ENCODE peak calls at places on chromosome 1, in eight cellular contexts. K is pancreas, O is HFF-Myc, C is keratinocyte, L is fibroblast of the aortic adventitia, G is AG09319, W is astrocyte of the spinal cord, D is GM12865. A is an unnamed sample.

GRCh38 chr1:70836456-70836855 is 211.2 kb downstream of the PTGER3 start:
- DNase-seq in C (no peak), G (no peak), O (no peak), K (no peak), W (no peak), L (no peak), D (no peak), A (no peak)

GRCh38 chr1:172340520-172340919 is 80.0 kb upstream of the C1orf105 start:
- DNase-seq in W (no peak), L (no peak), O (no peak), D (peak), K (no peak), G (no peak), C (no peak), A (no peak)

GRCh38 chr1:203188686-203189232 is 2.3 kb upstream of the CHI3L1 start:
- DNase-seq in C (no peak), O (no peak), D (no peak), L (no peak), W (no peak), G (no peak), K (no peak), A (no peak)

GRCh38 chr1:85495556-85495955 is 30.6 kb upstream of the DDAH1 start:
- DNase-seq in W (peak), G (no peak), L (peak), C (peak), O (no peak), K (no peak), D (no peak), A (no peak)

GRCh38 chr1:21232044-21232443 is 55.3 kb upstream of the EIF4G3 start:
- DNase-seq in L (peak), G (peak), K (peak), C (no peak), W (peak), D (peak), O (no peak), A (peak)

GRCh38 chr1:238485062-238485905 is 594.6 kb upstream of the ZP4 start:
- DNase-seq in C (no peak), L (peak), W (peak), D (no peak), G (no peak), K (no peak), O (peak), A (no peak)

GRCh38 chr1:29415156-29415830 is 179.0 kb downstream of the PTPRU start:
- DNase-seq in W (no peak), G (no peak), C (no peak), L (no peak), K (peak), D (peak), O (no peak), A (no peak)

GRCh38 chr1:61397915-61398314 is 315.6 kb downstream of the NFIA start:
- DNase-seq in L (no peak), W (peak), K (no peak), C (no peak), O (no peak), D (no peak), G (no peak), A (no peak)

GRCh38 chr1:103220503-103221095 is 112.3 kb upstream of the COL11A1 start:
- DNase-seq in W (peak), K (no peak), O (peak), L (peak), C (no peak), D (no peak), G (no peak), A (no peak)

GRCh38 chr1:221203224-221204054 is 324.2 kb downstream of the HLX start:
- DNase-seq in G (peak), W (peak), D (peak), C (no peak), O (peak), L (peak), K (peak), A (peak)

GRCh38 chr1:153220606-153221303 is 3.4 kb downstream of the PRR9 start:
- DNase-seq in W (no peak), L (no peak), D (no peak), O (no peak), G (no peak), C (no peak), K (no peak), A (no peak)

GRCh38 chr1:99751877-99752504 is 14.4 kb downstream of the FRRS1 start:
- DNase-seq in G (no peak), L (peak), W (no peak), D (peak), O (no peak), K (no peak), C (no peak), A (no peak)

GRCh38 chr1:54272772-54273091 is 72.8 kb downstream of the MRPL37 start:
- DNase-seq in G (no peak), C (no peak), K (no peak), D (no peak), O (no peak), L (no peak), W (no peak), A (no peak)

GRCh38 chr1:1402081-1402900 is 3.2 kb upstream of the CCNL2 start:
- DNase-seq in C (peak), O (peak), W (peak), G (no peak), D (peak), K (peak), L (peak), A (no peak)

GRCh38 chr1:154895779-154896178 is 25.7 kb upstream of the KCNN3 start:
- DNase-seq in W (no peak), K (no peak), L (peak), D (no peak), O (no peak), G (no peak), C (no peak), A (no peak)
- TF ChIP-seq CTCF in W (no peak), K (no peak), L (no peak), D (no peak), O (no peak), G (no peak), C (no peak), A (no peak)

DNA sequence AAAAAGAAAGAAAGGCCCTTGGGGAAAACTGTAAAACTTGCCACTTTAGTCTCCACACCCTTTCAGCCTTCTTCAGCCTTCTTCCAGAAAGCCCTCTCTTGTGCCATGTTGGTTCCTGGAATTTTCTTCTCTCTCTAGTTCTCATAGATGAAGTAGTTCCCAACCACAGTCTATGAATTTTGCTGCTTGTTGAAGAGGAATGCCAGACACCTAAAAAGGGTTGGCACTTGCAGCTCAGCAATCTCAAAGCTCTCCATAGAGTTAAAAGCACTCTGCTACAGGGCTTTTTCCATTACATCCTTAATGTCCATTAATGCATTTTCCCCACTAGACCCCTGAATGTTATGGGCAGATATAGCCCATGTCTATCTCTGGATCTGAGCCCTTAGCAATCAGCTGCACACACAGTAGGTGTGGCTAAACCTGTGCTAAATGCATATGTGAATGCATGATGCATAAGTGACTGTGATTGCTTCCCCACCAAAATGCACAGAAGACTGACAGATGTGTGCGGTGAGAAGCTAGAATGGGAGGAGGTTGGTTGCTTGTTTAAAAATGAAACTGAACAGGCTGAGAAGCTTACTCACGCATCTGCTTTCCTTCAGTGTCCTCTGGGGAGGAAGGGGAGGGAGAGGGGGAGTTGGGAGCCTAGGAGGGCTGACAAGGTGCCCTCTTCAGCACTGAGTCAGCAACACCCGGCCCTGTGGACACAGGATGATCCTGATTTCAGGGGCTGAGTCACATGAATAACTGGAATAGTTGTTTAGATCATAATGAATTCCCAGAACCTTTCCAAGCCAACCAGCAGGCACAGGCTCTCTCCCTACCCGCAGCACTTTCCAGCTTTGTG is 146.1 kb upstream of the FGGY start:
- DNase-seq in L (peak), K (peak), O (peak), W (peak), D (peak), G (peak), C (peak), A (peak)
- TF ChIP-seq CTCF in L (no peak), K (no peak), O (no peak), W (no peak), D (no peak), G (no peak), C (no peak), A (no peak)

GRCh38 chr1:53061123-53061858 is 722 bp upstream of the PODN start:
- DNase-seq in G (no peak), W (no peak), D (no peak), K (no peak), O (no peak), L (peak), C (no peak), A (no peak)

GRCh38 chr1:53060580-53060979 is 1.4 kb upstream of the PODN start:
- DNase-seq in K (no peak), L (peak), C (no peak), G (peak), O (no peak), D (no peak), W (peak), A (no peak)

GRCh38 chr1:53062731-53063591 is 948 bp downstream of the PODN start:
- DNase-seq in G (no peak), O (no peak), C (no peak), D (no peak), K (no peak), W (no peak), L (no peak), A (no peak)

GRCh38 chr1:53063744-53064515 is 1.9 kb downstream of the PODN start:
- DNase-seq in O (no peak), D (no peak), G (no peak), W (no peak), C (no peak), K (no peak), L (no peak), A (no peak)

GRCh38 chr1:53061859-53062714 is at the start of gene PODN:
- DNase-seq in O (no peak), K (no peak), L (peak), W (no peak), G (no peak), D (no peak), C (no peak), A (peak)
- TF ChIP-seq CTCF in O (no peak), K (no peak), L (no peak), W (no peak), G (no peak), D (no peak), C (no peak), A (no peak)

DNA sequence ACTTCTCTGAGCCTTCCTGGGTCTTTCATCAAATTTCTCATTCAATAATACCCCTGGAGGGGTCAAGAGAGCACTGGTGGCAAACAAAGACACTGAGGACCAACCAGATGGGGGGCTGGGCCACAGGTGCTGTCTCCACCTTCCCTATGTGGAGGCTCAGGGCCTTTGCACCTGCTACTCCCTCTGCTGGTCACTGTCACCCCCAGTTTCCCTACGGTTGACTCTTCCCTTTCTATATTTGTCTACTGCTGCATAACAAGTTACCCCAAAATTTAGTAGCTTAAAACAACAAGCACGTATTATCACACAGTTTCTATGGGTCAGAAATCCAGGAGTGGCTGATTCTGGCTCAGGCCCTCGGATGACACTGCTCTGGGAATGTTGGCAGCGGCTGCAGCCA is 138.8 kb upstream of the RUNX3 start:
- DNase-seq in G (no peak), D (peak), C (no peak), K (no peak), O (no peak), W (no peak), L (no peak), A (no peak)
- TF ChIP-seq CTCF in G (no peak), D (peak), C (peak), K (no peak), O (peak), W (peak), L (no peak), A (peak)

GRCh38 chr1:25694591-25695007 is 78.0 kb downstream of the MAN1C1 start:
- DNase-seq in G (no peak), D (no peak), K (no peak), L (peak), O (no peak), C (no peak), W (no peak), A (no peak)
- TF ChIP-seq CTCF in G (no peak), D (no peak), K (no peak), L (peak), O (no peak), C (no peak), W (no peak), A (no peak)

DNA sequence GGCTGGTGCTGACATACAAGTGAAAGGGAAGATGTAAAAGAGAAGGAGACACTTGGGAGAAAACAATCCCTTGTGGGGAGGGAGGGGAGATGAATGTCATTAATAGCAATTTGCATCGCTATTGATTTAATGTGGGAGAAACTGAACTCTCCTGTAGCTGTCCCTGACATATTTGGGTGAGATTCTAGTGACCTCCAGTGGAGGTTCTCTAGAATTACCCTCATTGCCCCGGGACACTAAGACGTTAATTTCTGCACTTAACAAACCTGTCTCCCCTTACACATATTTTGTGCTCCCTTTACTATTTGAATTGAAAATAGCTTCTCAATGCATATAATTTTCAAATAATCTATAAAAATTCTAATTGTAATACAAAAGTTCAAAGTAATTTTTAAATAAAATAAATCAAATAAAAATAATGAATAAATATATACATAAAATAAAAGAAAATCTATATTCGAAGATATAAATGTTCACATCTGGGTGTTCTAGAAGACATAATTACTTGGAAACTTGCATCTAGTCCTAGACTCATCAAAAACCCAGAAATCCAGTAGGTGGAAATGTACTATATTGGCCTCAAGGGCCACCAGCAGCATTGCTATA is 283.0 kb downstream of the LMX1A start:
- DNase-seq in W (peak), C (no peak), K (peak), O (no peak), G (no peak), D (peak), L (peak), A (peak)
- TF ChIP-seq CTCF in W (peak), C (peak), K (peak), O (peak), G (peak), D (peak), L (peak), A (peak)

GRCh38 chr1:88029142-88029541 is 654.9 kb upstream of the PKN2 start:
- DNase-seq in L (peak), C (no peak), O (no peak), W (no peak), K (no peak), D (no peak), G (no peak), A (no peak)
- TF ChIP-seq CTCF in L (peak), C (no peak), O (no peak), W (no peak), K (no peak), D (no peak), G (no peak), A (no peak)